ENCODE peak calls at places on chromosomes 16 and 17, in seven cellular contexts. W is GM06990, K is brain microvascular endothelial cell, M is mucosa of descending colon, E is AG04450, P is progenitor cell of endocrine pancreas, A is GM10248. Q is an unnamed sample.
A peak's percentile ranks its signal among the peaks of the same experiment; 100 is the strongest.

GRCh38 chr17:64441772-64442549 is 7.0 kb upstream of the MILR1 start:
- DNase-seq in W (peak; percentile 30), K (peak; percentile 71), M (no peak), E (no peak), P (no peak), A (no peak), Q (no peak)

GRCh38 chr17:83058478-83059167 is 20.8 kb upstream of the METRNL start:
- DNase-seq in W (no peak), K (no peak), M (no peak), E (no peak), P (no peak), A (no peak), Q (no peak)

GRCh38 chr17:76478730-76479514 is 11.5 kb downstream of the AANAT start:
- DNase-seq in W (peak; percentile 11), K (no peak), M (no peak), E (no peak), P (no peak), A (no peak), Q (no peak)

GRCh38 chr16:30623558-30624283 is 13.5 kb upstream of the ZNF689 start:
- DNase-seq in W (no peak), K (no peak), M (no peak), E (no peak), P (no peak), A (no peak), Q (no peak)

GRCh38 chr17:77420804-77421634 is 280.2 kb downstream of the SEC14L1 start:
- DNase-seq in W (no peak), K (peak; percentile 84), M (no peak), E (peak; percentile 74), P (no peak), A (no peak), Q (peak; percentile 73)

GRCh38 chr17:151886-152859 is 14.8 kb downstream of the SCGB1C2 start:
- DNase-seq in W (no peak), K (peak; percentile 50), M (peak; percentile 27), E (no peak), P (no peak), A (no peak), Q (no peak)

GRCh38 chr17:40622509-40622928 is 25.1 kb downstream of the SMARCE1 start:
- DNase-seq in W (no peak), K (no peak), M (no peak), E (no peak), P (no peak), A (no peak), Q (no peak)

GRCh38 chr16:2339521-2340484 is 725 bp downstream of the ABCA3 start:
- DNase-seq in W (peak; percentile 73), K (no peak), M (peak; percentile 75), E (no peak), P (peak; percentile 39), A (peak; percentile 63), Q (peak; percentile 62)

GRCh38 chr17:41621916-41622315 is 2.5 kb downstream of the KRT17 start:
- DNase-seq in W (no peak), K (no peak), M (no peak), E (no peak), P (no peak), A (no peak), Q (no peak)

GRCh38 chr17:78789663-78790181 is 7.6 kb upstream of the CYTH1 start:
- DNase-seq in W (no peak), K (peak; percentile 36), M (peak; percentile 92), E (peak; percentile 61), P (no peak), A (no peak), Q (no peak)

GRCh38 chr17:56172517-56172982 is 19.3 kb downstream of the ANKFN1 start:
- DNase-seq in W (no peak), K (no peak), M (no peak), E (no peak), P (no peak), A (no peak), Q (no peak)

GRCh38 chr17:44004761-44005526 is 522 bp downstream of the NAGS start:
- DNase-seq in W (no peak), K (no peak), M (peak; percentile 69), E (no peak), P (no peak), A (no peak), Q (no peak)

DNA sequence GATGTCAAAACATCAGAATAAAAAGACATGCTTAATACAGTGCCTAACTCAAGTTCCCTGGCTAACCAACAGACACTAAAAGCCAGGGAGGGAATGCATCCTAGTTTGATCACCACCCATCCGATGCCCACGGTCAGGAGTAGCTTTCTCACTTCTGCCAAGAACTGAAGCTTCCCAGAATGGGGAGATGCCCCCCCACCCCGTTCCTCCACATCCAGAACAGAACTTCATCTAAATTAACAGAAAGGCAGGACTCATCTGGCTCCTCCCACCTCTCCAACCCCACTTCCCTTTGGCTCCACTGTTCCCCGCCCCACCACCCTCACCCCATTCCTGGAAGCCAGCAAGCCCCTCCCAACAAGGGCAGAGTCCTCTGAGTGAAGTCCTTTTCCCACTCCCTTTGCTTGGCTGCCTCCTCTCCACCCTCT is 33.7 kb downstream of the GDE1 start:
- DNase-seq in W (no peak), K (no peak), M (peak; percentile 82), E (no peak), P (no peak), A (no peak), Q (no peak)
- TF ChIP-seq CTCF in W (no peak), K (no peak), M (no peak), E (no peak), P (no peak), A (no peak), Q (no peak)

DNA sequence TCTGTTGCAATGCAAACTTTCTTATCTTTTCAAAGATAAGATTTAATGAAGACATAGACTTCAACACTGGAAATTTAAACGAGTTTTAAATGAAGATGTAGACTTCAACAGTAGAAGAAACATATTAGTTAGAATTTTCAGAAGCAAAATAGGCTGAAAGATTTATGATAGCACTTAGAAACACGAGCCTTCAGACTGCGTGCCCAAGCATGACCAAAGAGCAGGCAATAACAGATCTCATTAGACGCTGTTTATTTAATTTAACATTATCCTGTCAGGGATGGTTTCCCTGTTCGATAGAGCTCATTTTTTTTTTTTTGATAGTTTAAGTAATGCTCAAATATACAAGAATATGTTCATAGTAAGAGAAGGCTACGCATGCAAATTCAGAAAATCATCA is 604.7 kb upstream of the SOX9 start:
- DNase-seq in W (no peak), K (no peak), M (no peak), E (no peak), P (no peak), A (no peak), Q (no peak)
- TF ChIP-seq CTCF in W (no peak), K (no peak), M (no peak), E (no peak), P (no peak), A (no peak), Q (no peak)

DNA sequence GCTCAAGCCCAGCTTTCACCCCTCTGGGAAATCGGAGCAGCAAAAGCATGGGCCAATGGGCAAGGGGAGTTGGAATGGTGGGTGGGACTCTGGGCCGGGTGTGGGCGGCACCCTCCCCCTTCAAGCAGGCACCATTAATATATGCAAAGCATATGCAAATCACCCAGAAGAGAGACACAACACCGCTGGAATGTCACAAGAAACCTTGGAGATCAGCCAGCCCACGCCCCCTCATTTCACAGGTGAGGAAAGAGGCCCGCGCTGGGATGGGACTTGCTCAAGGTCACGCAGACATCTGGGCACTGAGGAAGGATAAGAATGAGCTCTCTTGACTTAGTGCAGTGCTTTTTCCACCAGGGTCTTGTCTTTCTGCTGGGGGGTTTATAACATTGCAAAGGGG is 4.8 kb downstream of the SRCIN1 start:
- DNase-seq in W (no peak), K (no peak), M (no peak), E (no peak), P (no peak), A (no peak), Q (no peak)
- TF ChIP-seq CTCF in W (no peak), K (no peak), M (no peak), E (no peak), P (no peak), A (no peak), Q (no peak)

GRCh38 chr16:69798466-69798865 is 36.3 kb downstream of the WWP2 start:
- DNase-seq in W (no peak), K (peak; percentile 28), M (no peak), E (no peak), P (no peak), A (no peak), Q (no peak)
- TF ChIP-seq CTCF in W (peak; percentile 2), K (peak; percentile 72), M (no peak), E (peak; percentile 60), P (peak; percentile 36), A (no peak), Q (no peak)

DNA sequence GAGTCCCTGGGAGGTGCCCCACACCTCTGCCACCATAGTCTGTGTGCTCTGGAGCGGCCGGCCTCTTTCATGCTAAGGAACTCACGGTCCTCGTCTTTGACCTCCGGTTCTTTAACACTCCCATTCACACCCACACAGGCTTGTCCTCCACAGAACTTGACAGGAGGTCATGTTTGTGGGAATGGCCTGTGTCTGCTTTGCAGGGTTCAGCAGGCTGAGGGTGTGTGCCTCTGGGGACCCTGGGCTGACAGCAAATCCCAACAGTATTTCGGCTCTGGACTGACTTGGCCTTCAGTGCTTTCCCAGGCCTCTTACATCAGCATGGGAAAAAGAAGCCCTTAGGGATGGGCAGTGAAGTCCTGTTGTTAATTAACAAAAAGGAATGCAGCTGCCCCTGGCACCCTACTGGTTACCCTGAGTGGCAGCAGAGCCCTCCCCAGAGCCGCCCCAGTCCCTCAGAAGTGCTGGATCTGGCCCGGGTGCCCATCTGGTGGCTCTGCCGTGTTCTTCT is 35.4 kb upstream of the ADORA2B start:
- DNase-seq in W (no peak), K (peak; percentile 44), M (no peak), E (no peak), P (no peak), A (no peak), Q (no peak)
- TF ChIP-seq CTCF in W (no peak), K (no peak), M (no peak), E (no peak), P (no peak), A (no peak), Q (no peak)

GRCh38 chr16:68116256-68116853 is 31.2 kb downstream of the NFATC3 start:
- DNase-seq in W (no peak), K (no peak), M (no peak), E (no peak), P (no peak), A (peak; percentile 34), Q (peak; percentile 31)
- TF ChIP-seq CTCF in W (peak; percentile 63), K (peak; percentile 67), M (no peak), E (peak; percentile 68), P (peak; percentile 46), A (no peak), Q (peak; percentile 54)

GRCh38 chr17:48037924-48038323 is 327 bp upstream of the COPZ2 start:
- DNase-seq in W (no peak), K (no peak), M (peak; percentile 44), E (no peak), P (no peak), A (no peak), Q (no peak)

GRCh38 chr17:48038687-48039086 is 1.1 kb upstream of the COPZ2 start:
- DNase-seq in W (no peak), K (no peak), M (no peak), E (no peak), P (no peak), A (no peak), Q (no peak)

GRCh38 chr17:48036693-48037035 is 933 bp downstream of the COPZ2 start:
- DNase-seq in W (no peak), K (no peak), M (no peak), E (no peak), P (no peak), A (no peak), Q (no peak)

GRCh38 chr17:48031966-48032365 is 5.6 kb downstream of the COPZ2 start:
- DNase-seq in W (no peak), K (no peak), M (no peak), E (no peak), P (no peak), A (no peak), Q (no peak)

GRCh38 chr17:48037036-48037881 is at the start of gene COPZ2:
- DNase-seq in W (peak; percentile 52), K (no peak), M (peak; percentile 71), E (no peak), P (peak; percentile 22), A (peak; percentile 63), Q (peak; percentile 62)
- TF ChIP-seq CTCF in W (peak; percentile 88), K (peak; percentile 81), M (peak; percentile 69), E (peak; percentile 57), P (peak; percentile 41), A (peak; percentile 73), Q (peak; percentile 69)